ENCODE peak calls at places on chromosome 2, in seven cellular contexts. G, Y, U, X, Z, R and E are unnamed samples.
A peak's percentile ranks its signal among the peaks of the same experiment; 100 is the strongest.

GRCh38 chr2:237165405-237166276 is 80.0 kb downstream of the COPS8 start:
- DNase-seq in G (no peak), Y (no peak), U (no peak), X (no peak), Z (no peak), R (peak; percentile 55), E (no peak)

GRCh38 chr2:47043142-47043890 is 111.8 kb downstream of the STPG4 start:
- DNase-seq in G (no peak), Y (no peak), U (no peak), X (no peak), Z (no peak), R (peak; percentile 94), E (no peak)

GRCh38 chr2:196823750-196824149 is 14.6 kb upstream of the C2orf66 start:
- DNase-seq in G (no peak), Y (no peak), U (no peak), X (no peak), Z (no peak), R (peak; percentile 33), E (no peak)

GRCh38 chr2:236945431-236946016 is 140.2 kb upstream of the COPS8 start:
- DNase-seq in G (no peak), Y (no peak), U (no peak), X (no peak), Z (no peak), R (no peak), E (no peak)

GRCh38 chr2:164761737-164762460 is 79.7 kb downstream of the COBLL1 start:
- DNase-seq in G (no peak), Y (no peak), U (no peak), X (no peak), Z (no peak), R (no peak), E (no peak)

GRCh38 chr2:227653419-227653818 is 13.2 kb upstream of the SCYGR5 start:
- DNase-seq in G (no peak), Y (no peak), U (no peak), X (no peak), Z (no peak), R (peak; percentile 77), E (no peak)

GRCh38 chr2:189819297-189819704 is 35.1 kb downstream of the PMS1 start:
- DNase-seq in G (no peak), Y (no peak), U (no peak), X (no peak), Z (no peak), R (no peak), E (no peak)

GRCh38 chr2:198390670-198391069 is 586.3 kb downstream of the PLCL1 start:
- DNase-seq in G (no peak), Y (no peak), U (no peak), X (no peak), Z (no peak), R (no peak), E (no peak)

GRCh38 chr2:66851449-66851872 is 416.5 kb downstream of the MEIS1 start:
- DNase-seq in G (no peak), Y (no peak), U (no peak), X (no peak), Z (no peak), R (peak; percentile 61), E (no peak)

GRCh38 chr2:86625096-86625495 is 1.4 kb upstream of the RNF103 start:
- DNase-seq in G (no peak), Y (no peak), U (no peak), X (no peak), Z (peak; percentile 35), R (no peak), E (no peak)

GRCh38 chr2:64606495-64607363 is 47.0 kb downstream of the SERTAD2 start:
- DNase-seq in G (peak; percentile 92), Y (peak; percentile 71), U (no peak), X (peak; percentile 83), Z (peak; percentile 53), R (peak; percentile 82), E (no peak)

GRCh38 chr2:121561617-121562268 is 31.1 kb downstream of the RNU4ATAC start:
- DNase-seq in G (no peak), Y (no peak), U (no peak), X (no peak), Z (no peak), R (peak; percentile 11), E (no peak)

GRCh38 chr2:11343626-11344341 is 652 bp downstream of the ROCK2 start:
- DNase-seq in G (peak; percentile 46), Y (peak; percentile 15), U (peak; percentile 13), X (peak; percentile 35), Z (peak; percentile 6), R (peak; percentile 44), E (peak; percentile 50)

GRCh38 chr2:45962522-45962921 is 311.0 kb downstream of the PRKCE start:
- DNase-seq in G (no peak), Y (no peak), U (no peak), X (no peak), Z (peak; percentile 80), R (peak; percentile 91), E (no peak)

GRCh38 chr2:95297088-95297487 is at the start of gene KCNIP3:
- DNase-seq in G (no peak), Y (no peak), U (peak; percentile 73), X (no peak), Z (peak; percentile 72), R (no peak), E (peak; percentile 23)